ENCODE peak calls at places on chromosomes 4 and X, in five cellular contexts. V, X, P, T and B are unnamed samples.
A peak's percentile ranks its signal among the peaks of the same experiment; 100 is the strongest.

GRCh38 chr4:88070031-88070430 is 62.6 kb downstream of the PKD2 start:
- DNase-seq in V (no peak), X (no peak), P (no peak), T (no peak), B (no peak)

GRCh38 chr4:185896832-185897475 is 85.0 kb upstream of the SORBS2 start:
- DNase-seq in V (peak; percentile 35), X (no peak), P (no peak), T (no peak), B (peak; percentile 32)

GRCh38 chrX:153726286-153727107 is 1.8 kb downstream of the ABCD1 start:
- DNase-seq in V (peak; percentile 60), X (peak; percentile 82), P (no peak), T (peak; percentile 86), B (peak; percentile 46)

GRCh38 chr4:77819409-77819835 is 254 bp upstream of the CNOT6L start:
- DNase-seq in V (peak; percentile 78), X (peak; percentile 32), P (no peak), T (peak; percentile 75), B (no peak)

GRCh38 chr4:156815717-156816319 is 155.8 kb downstream of the PDGFC start:
- DNase-seq in V (no peak), X (no peak), P (no peak), T (no peak), B (no peak)

GRCh38 chr4:87060957-87061356 is 126.1 kb downstream of the AFF1 start:
- DNase-seq in V (no peak), X (no peak), P (no peak), T (no peak), B (no peak)

GRCh38 chr4:113561092-113561491 is 200.4 kb downstream of the CAMK2D start:
- DNase-seq in V (no peak), X (no peak), P (no peak), T (no peak), B (no peak)

GRCh38 chrX:154967603-154968002 is 54.9 kb downstream of the F8 start:
- DNase-seq in V (no peak), X (no peak), P (no peak), T (no peak), B (no peak)

GRCh38 chr4:169682360-169683047 is 62.1 kb downstream of the CLCN3 start:
- DNase-seq in V (no peak), X (no peak), P (no peak), T (no peak), B (no peak)

GRCh38 chr4:15293678-15294077 is 134.2 kb upstream of the C1QTNF7 start:
- DNase-seq in V (no peak), X (no peak), P (no peak), T (no peak), B (no peak)

GRCh38 chr4:20074450-20074849 is 177.3 kb upstream of the SLIT2 start:
- DNase-seq in V (no peak), X (no peak), P (no peak), T (no peak), B (no peak)

GRCh38 chr4:137267024-137267423 is 265.3 kb downstream of the PCDH18 start:
- DNase-seq in V (no peak), X (no peak), P (no peak), T (no peak), B (no peak)

GRCh38 chrX:54776987-54777672 is 20.9 kb downstream of the ITIH6 start:
- DNase-seq in V (no peak), X (no peak), P (no peak), T (no peak), B (no peak)

GRCh38 chr4:151517896-151518295 is 108.9 kb downstream of the FHIP1A start:
- DNase-seq in V (no peak), X (no peak), P (no peak), T (no peak), B (no peak)

GRCh38 chrX:132071260-132071659 is 48.2 kb downstream of the STK26 start:
- DNase-seq in V (no peak), X (no peak), P (no peak), T (peak; percentile 9), B (no peak)

GRCh38 chr4:183348706-183349659 is 26.8 kb upstream of the CLDN24 start:
- DNase-seq in V (no peak), X (no peak), P (no peak), T (no peak), B (no peak)

GRCh38 chr4:139167774-139168444 is 9.1 kb downstream of the ELF2 start:
- DNase-seq in V (no peak), X (no peak), P (no peak), T (peak; percentile 55), B (peak; percentile 59)

GRCh38 chrX:42094208-42094607 is 170.9 kb upstream of the CASK start:
- DNase-seq in V (no peak), X (no peak), P (no peak), T (peak; percentile 5), B (peak; percentile 37)

GRCh38 chr4:7328913-7329638 is 105.7 kb downstream of the PSAPL1 start:
- DNase-seq in V (peak; percentile 66), X (no peak), P (no peak), T (no peak), B (no peak)

GRCh38 chr4:102696763-102697162 is 64.0 kb downstream of the MANBA start:
- DNase-seq in V (no peak), X (no peak), P (no peak), T (no peak), B (no peak)

GRCh38 chrX:1595711-1596060 is 4.3 kb downstream of the AKAP17A start:
- DNase-seq in V (no peak), X (no peak), P (peak; percentile 24), T (no peak), B (no peak)

GRCh38 chr4:20839957-20840356 is 139.7 kb downstream of the PACRGL start:
- DNase-seq in V (no peak), X (no peak), P (no peak), T (no peak), B (no peak)

GRCh38 chr4:80340036-80340435 is 4.5 kb downstream of the CFAP299 start:
- DNase-seq in V (no peak), X (no peak), P (no peak), T (no peak), B (no peak)

GRCh38 chr4:144611850-144612249 is 34.1 kb upstream of the HHIP start:
- DNase-seq in V (no peak), X (peak; percentile 37), P (no peak), T (peak; percentile 12), B (no peak)
- TF ChIP-seq CTCF in V (no peak), X (peak; percentile 74), P (no peak), T (peak; percentile 67), B (peak; percentile 21)

GRCh38 chr4:1402021-1402515 is 4.2 kb downstream of the NKX1-1 start:
- DNase-seq in V (no peak), X (peak; percentile 28), P (no peak), T (no peak), B (no peak)
- H3K9me3 ChIP-seq in V (peaks cover 6% of the 10 kb centered on the region), X (peaks cover 6% of the 10 kb centered on the region), P (no peaks in the 10 kb centered on the region), T (no peaks in the 10 kb centered on the region), B (no peaks in the 10 kb centered on the region)

DNA sequence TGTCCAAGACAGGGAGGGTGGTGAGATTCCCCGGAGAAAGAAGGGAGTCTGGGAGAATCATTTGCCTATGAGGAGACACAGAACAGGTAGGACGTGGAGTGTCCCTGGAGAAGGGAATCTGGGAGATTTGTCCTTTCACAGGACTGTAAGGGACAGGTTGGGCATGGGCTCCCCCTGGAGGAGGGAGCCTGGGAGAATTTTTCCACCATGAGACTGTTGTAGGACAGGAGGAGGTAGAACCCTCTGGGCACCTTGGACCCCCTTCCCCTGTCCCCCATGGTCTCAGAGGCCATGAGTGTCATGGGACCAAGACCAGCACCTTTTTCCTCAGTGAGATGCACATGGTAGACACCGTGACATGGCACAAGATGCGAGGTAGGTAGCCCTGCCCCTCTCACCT is 2.8 kb downstream of the PORCN start:
- DNase-seq in V (no peak), X (no peak), P (no peak), T (no peak), B (peak; percentile 43)
- TF ChIP-seq CTCF in V (no peak), X (peak; percentile 47), P (no peak), T (peak; percentile 50), B (peak; percentile 56)

DNA sequence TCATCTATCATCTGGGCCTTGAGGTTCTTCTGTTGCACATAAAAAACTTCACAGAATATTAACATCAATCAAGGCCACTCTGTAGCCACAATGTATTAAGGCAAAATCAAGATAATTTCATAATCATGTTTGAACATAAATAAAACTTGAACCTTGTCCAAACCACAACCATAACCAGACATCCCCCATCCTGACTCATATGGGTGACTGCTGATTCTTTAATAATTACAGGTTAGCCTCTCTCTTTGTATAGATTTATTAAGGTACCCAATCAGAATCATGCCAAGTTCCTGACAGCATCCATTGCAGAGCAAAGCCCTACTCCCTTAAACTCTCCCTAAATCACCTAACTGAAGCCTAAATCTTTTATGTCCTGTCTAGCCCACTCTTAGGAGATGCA is 16.7 kb upstream of the AREG start:
- DNase-seq in V (no peak), X (no peak), P (no peak), T (no peak), B (no peak)
- H3K9me3 ChIP-seq in V (no peaks in the 10 kb centered on the region), X (no peaks in the 10 kb centered on the region), P (no peaks in the 10 kb centered on the region), T (no peaks in the 10 kb centered on the region), B (no peaks in the 10 kb centered on the region)

GRCh38 chr4:47451657-47452056 is 11.8 kb downstream of the COMMD8 start:
- DNase-seq in V (no peak), X (no peak), P (no peak), T (no peak), B (no peak)
- TF ChIP-seq CTCF in V (no peak), X (no peak), P (no peak), T (no peak), B (no peak)

DNA sequence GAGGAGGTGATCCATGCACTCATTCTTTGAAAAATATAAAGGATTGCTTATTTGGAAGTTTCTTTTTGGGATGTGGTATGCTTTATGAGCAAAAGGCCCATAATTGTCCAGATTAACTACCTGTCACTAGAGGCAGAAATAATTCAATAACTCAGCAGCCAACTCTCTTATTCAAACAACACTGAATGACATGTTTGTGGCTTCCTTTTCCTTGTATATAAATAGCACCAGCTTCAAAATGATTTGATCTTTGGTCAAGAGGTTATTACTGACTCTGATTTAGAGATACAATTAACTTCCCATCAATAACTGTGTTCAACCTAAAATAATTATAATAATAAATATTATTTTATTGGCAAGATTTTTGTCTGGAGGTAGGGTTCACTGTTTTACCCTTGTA is 232.3 kb downstream of the AFF2 start:
- DNase-seq in V (no peak), X (no peak), P (no peak), T (no peak), B (no peak)
- H3K9me3 ChIP-seq in V (no peaks in the 10 kb centered on the region), X (peaks cover 15% of the 10 kb centered on the region), P (no peaks in the 10 kb centered on the region), T (no peaks in the 10 kb centered on the region), B (no peaks in the 10 kb centered on the region)

GRCh38 chr4:82918091-82918490 is 17.6 kb downstream of the THAP9 start:
- DNase-seq in V (no peak), X (no peak), P (no peak), T (no peak), B (no peak)

GRCh38 chr4:82921795-82922194 is 21.3 kb downstream of the THAP9 start:
- DNase-seq in V (no peak), X (no peak), P (no peak), T (no peak), B (no peak)
- TF ChIP-seq CTCF in V (no peak), X (no peak), P (no peak), T (no peak), B (no peak)

DNA sequence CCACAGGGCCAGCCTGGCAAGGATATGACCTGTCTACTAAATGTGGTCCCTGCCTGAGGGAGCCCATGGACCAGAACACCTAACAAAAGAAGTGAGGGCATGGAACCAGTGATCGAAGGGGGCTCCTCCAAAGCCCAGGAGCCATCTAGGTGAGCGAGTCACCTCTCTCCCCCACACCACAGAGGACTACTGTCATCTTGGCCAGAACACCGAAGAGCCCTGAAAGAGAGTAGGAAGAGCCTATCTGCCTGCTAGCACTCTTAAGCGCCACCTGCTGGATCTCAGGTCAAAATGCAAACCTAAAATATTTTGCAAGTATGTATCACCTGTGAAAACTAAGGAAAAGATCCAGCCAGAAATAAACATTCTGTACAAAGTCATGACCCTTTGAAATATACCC is 137.9 kb upstream of the ZXDB start:
- DNase-seq in V (no peak), X (peak; percentile 32), P (no peak), T (peak; percentile 56), B (peak; percentile 5)
- H3K9me3 ChIP-seq in V (peaks cover 7% of the 10 kb centered on the region), X (peaks cover 28% of the 10 kb centered on the region), P (no peaks in the 10 kb centered on the region), T (no peaks in the 10 kb centered on the region), B (no peaks in the 10 kb centered on the region)